ENCODE peak calls at places on chromosomes 7 and 10, in nine cellular contexts. One of them, this sample, is unnamed.

GRCh38 chr7:22660732-22661131 is 66.3 kb upstream of the IL6 start:
- DNase-seq in stomach: no peak
- DNase-seq in fibroblast of pulmonary artery: no peak
- DNase-seq in endodermal cell: peak; percentile 73
- DNase-seq in CD8-positive, alpha-beta T cell: no peak
- DNase-seq in upper lobe of right lung: no peak
- DNase-seq in sigmoid colon: no peak
- DNase-seq in HCT116: no peak
- DNase-seq in GM23338: peak; percentile 77
- DNase-seq in this sample: no peak

GRCh38 chr7:93938293-93938692 is 16.8 kb downstream of the GNG11 start:
- DNase-seq in stomach: no peak
- DNase-seq in fibroblast of pulmonary artery: no peak
- DNase-seq in endodermal cell: no peak
- DNase-seq in CD8-positive, alpha-beta T cell: no peak
- DNase-seq in upper lobe of right lung: no peak
- DNase-seq in sigmoid colon: no peak
- DNase-seq in HCT116: no peak
- DNase-seq in GM23338: no peak
- DNase-seq in this sample: no peak

GRCh38 chr7:3438352-3438751 is 137.3 kb downstream of the SDK1 start:
- DNase-seq in stomach: no peak
- DNase-seq in fibroblast of pulmonary artery: no peak
- DNase-seq in endodermal cell: no peak
- DNase-seq in CD8-positive, alpha-beta T cell: no peak
- DNase-seq in upper lobe of right lung: no peak
- DNase-seq in sigmoid colon: no peak
- DNase-seq in HCT116: no peak
- DNase-seq in GM23338: no peak
- DNase-seq in this sample: no peak

GRCh38 chr7:90629306-90629918 is 33.3 kb downstream of the CDK14 start:
- DNase-seq in stomach: no peak
- DNase-seq in fibroblast of pulmonary artery: peak; percentile 80
- DNase-seq in endodermal cell: no peak
- DNase-seq in CD8-positive, alpha-beta T cell: no peak
- DNase-seq in upper lobe of right lung: no peak
- DNase-seq in sigmoid colon: no peak
- DNase-seq in HCT116: peak; percentile 31
- DNase-seq in GM23338: peak; percentile 84
- DNase-seq in this sample: peak; percentile 33

GRCh38 chr7:17370901-17371550 is 72.6 kb downstream of the AHR start:
- DNase-seq in stomach: no peak
- DNase-seq in fibroblast of pulmonary artery: peak; percentile 30
- DNase-seq in endodermal cell: no peak
- DNase-seq in CD8-positive, alpha-beta T cell: no peak
- DNase-seq in upper lobe of right lung: no peak
- DNase-seq in sigmoid colon: no peak
- DNase-seq in HCT116: no peak
- DNase-seq in GM23338: no peak
- DNase-seq in this sample: no peak

GRCh38 chr7:137981668-137982067 is 20.2 kb downstream of the CREB3L2 start:
- DNase-seq in stomach: no peak
- DNase-seq in fibroblast of pulmonary artery: no peak
- DNase-seq in endodermal cell: no peak
- DNase-seq in CD8-positive, alpha-beta T cell: no peak
- DNase-seq in upper lobe of right lung: no peak
- DNase-seq in sigmoid colon: no peak
- DNase-seq in HCT116: no peak
- DNase-seq in GM23338: no peak
- DNase-seq in this sample: no peak

GRCh38 chr10:38102889-38103288 is 8.8 kb downstream of the ZNF37A start:
- DNase-seq in stomach: no peak
- DNase-seq in fibroblast of pulmonary artery: no peak
- DNase-seq in endodermal cell: no peak
- DNase-seq in CD8-positive, alpha-beta T cell: no peak
- DNase-seq in upper lobe of right lung: no peak
- DNase-seq in sigmoid colon: no peak
- DNase-seq in HCT116: no peak
- DNase-seq in GM23338: no peak
- DNase-seq in this sample: no peak

GRCh38 chr10:123854003-123854402 is 37.6 kb downstream of the CPXM2 start:
- DNase-seq in stomach: no peak
- DNase-seq in fibroblast of pulmonary artery: no peak
- DNase-seq in endodermal cell: no peak
- DNase-seq in CD8-positive, alpha-beta T cell: no peak
- DNase-seq in upper lobe of right lung: no peak
- DNase-seq in sigmoid colon: no peak
- DNase-seq in HCT116: no peak
- DNase-seq in GM23338: no peak
- DNase-seq in this sample: no peak

GRCh38 chr10:117926491-117926890 is 120.2 kb downstream of the RAB11FIP2 start:
- DNase-seq in stomach: no peak
- DNase-seq in fibroblast of pulmonary artery: peak; percentile 13
- DNase-seq in endodermal cell: no peak
- DNase-seq in CD8-positive, alpha-beta T cell: no peak
- DNase-seq in upper lobe of right lung: no peak
- DNase-seq in sigmoid colon: no peak
- DNase-seq in HCT116: no peak
- DNase-seq in GM23338: no peak
- DNase-seq in this sample: no peak

GRCh38 chr10:114611617-114612016 is 46.5 kb downstream of the ABLIM1 start:
- DNase-seq in stomach: no peak
- DNase-seq in fibroblast of pulmonary artery: no peak
- DNase-seq in endodermal cell: no peak
- DNase-seq in CD8-positive, alpha-beta T cell: no peak
- DNase-seq in upper lobe of right lung: no peak
- DNase-seq in sigmoid colon: no peak
- DNase-seq in HCT116: no peak
- DNase-seq in GM23338: no peak
- DNase-seq in this sample: no peak

GRCh38 chr10:21495002-21495685 is 30.3 kb downstream of the SKIDA1 start:
- DNase-seq in stomach: no peak
- DNase-seq in fibroblast of pulmonary artery: peak; percentile 51
- DNase-seq in endodermal cell: peak; percentile 62
- DNase-seq in CD8-positive, alpha-beta T cell: no peak
- DNase-seq in upper lobe of right lung: no peak
- DNase-seq in sigmoid colon: no peak
- DNase-seq in HCT116: no peak
- DNase-seq in GM23338: no peak
- DNase-seq in this sample: no peak

GRCh38 chr7:106049139-106049725 is 62.9 kb downstream of the SYPL1 start:
- DNase-seq in stomach: no peak
- DNase-seq in fibroblast of pulmonary artery: no peak
- DNase-seq in endodermal cell: no peak
- DNase-seq in CD8-positive, alpha-beta T cell: no peak
- DNase-seq in upper lobe of right lung: no peak
- DNase-seq in sigmoid colon: no peak
- DNase-seq in HCT116: no peak
- DNase-seq in GM23338: no peak
- DNase-seq in this sample: no peak

GRCh38 chr7:94183289-94183749 is 179.2 kb upstream of the BET1 start:
- DNase-seq in stomach: no peak
- DNase-seq in fibroblast of pulmonary artery: peak; percentile 100
- DNase-seq in endodermal cell: no peak
- DNase-seq in CD8-positive, alpha-beta T cell: no peak
- DNase-seq in upper lobe of right lung: no peak
- DNase-seq in sigmoid colon: no peak
- DNase-seq in HCT116: peak; percentile 82
- DNase-seq in GM23338: peak; percentile 20
- DNase-seq in this sample: peak; percentile 98

GRCh38 chr10:52455095-52455494 is 141.0 kb downstream of the DKK1 start:
- DNase-seq in stomach: no peak
- DNase-seq in fibroblast of pulmonary artery: no peak
- DNase-seq in endodermal cell: peak; percentile 43
- DNase-seq in CD8-positive, alpha-beta T cell: no peak
- DNase-seq in upper lobe of right lung: no peak
- DNase-seq in sigmoid colon: no peak
- DNase-seq in HCT116: no peak
- DNase-seq in GM23338: no peak
- DNase-seq in this sample: no peak

GRCh38 chr7:141742229-141742628 is 4.1 kb downstream of the SSBP1 start:
- DNase-seq in stomach: no peak
- DNase-seq in fibroblast of pulmonary artery: no peak
- DNase-seq in endodermal cell: no peak
- DNase-seq in CD8-positive, alpha-beta T cell: no peak
- DNase-seq in upper lobe of right lung: no peak
- DNase-seq in sigmoid colon: no peak
- DNase-seq in HCT116: no peak
- DNase-seq in GM23338: no peak
- DNase-seq in this sample: no peak

GRCh38 chr10:88318803-88319202 is 264.3 kb downstream of the RNLS start:
- DNase-seq in stomach: no peak
- DNase-seq in fibroblast of pulmonary artery: peak; percentile 10
- DNase-seq in endodermal cell: peak; percentile 68
- DNase-seq in CD8-positive, alpha-beta T cell: no peak
- DNase-seq in upper lobe of right lung: no peak
- DNase-seq in sigmoid colon: no peak
- DNase-seq in HCT116: peak; percentile 18
- DNase-seq in GM23338: peak; percentile 62
- DNase-seq in this sample: no peak

GRCh38 chr7:117085769-117086463 is 132.6 kb downstream of the ST7 start:
- DNase-seq in stomach: no peak
- DNase-seq in fibroblast of pulmonary artery: peak; percentile 36
- DNase-seq in endodermal cell: no peak
- DNase-seq in CD8-positive, alpha-beta T cell: no peak
- DNase-seq in upper lobe of right lung: no peak
- DNase-seq in sigmoid colon: no peak
- DNase-seq in HCT116: no peak
- DNase-seq in GM23338: no peak
- DNase-seq in this sample: no peak

GRCh38 chr7:156610601-156611000 is 30.0 kb upstream of the RNF32 start:
- DNase-seq in stomach: no peak
- DNase-seq in fibroblast of pulmonary artery: no peak
- DNase-seq in endodermal cell: no peak
- DNase-seq in CD8-positive, alpha-beta T cell: no peak
- DNase-seq in upper lobe of right lung: no peak
- DNase-seq in sigmoid colon: no peak
- DNase-seq in HCT116: no peak
- DNase-seq in GM23338: no peak
- DNase-seq in this sample: no peak

DNA sequence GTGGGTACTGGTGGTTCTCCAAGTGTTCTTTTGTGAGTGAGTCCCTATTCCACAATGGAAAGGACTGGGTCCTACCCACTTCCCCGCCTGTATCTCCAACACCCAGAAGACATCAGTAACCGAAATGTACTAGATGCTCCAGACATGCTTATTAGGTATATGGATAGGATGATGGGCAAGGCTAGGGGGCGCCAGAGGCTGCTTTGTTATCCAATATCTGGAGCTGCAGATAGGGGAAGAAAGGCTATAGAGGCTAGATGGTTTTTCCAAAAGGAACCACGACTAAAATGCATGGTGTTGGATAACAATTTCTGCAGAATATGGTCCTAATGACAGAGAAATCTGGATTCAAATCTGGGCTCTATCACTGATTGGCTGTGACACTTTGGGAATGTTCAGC is 56.2 kb upstream of the TM9SF3 start:
- DNase-seq in stomach: peak; percentile 74
- DNase-seq in fibroblast of pulmonary artery: peak; percentile 13
- DNase-seq in endodermal cell: peak; percentile 90
- DNase-seq in CD8-positive, alpha-beta T cell: peak; percentile 55
- DNase-seq in upper lobe of right lung: peak; percentile 84
- DNase-seq in sigmoid colon: peak; percentile 70
- DNase-seq in HCT116: peak; percentile 31
- DNase-seq in GM23338: peak; percentile 85
- DNase-seq in this sample: no peak
- TF ChIP-seq CTCF in stomach: peak; percentile 14
- TF ChIP-seq CTCF in fibroblast of pulmonary artery: peak; percentile 40
- TF ChIP-seq CTCF in endodermal cell: peak; percentile 89
- TF ChIP-seq CTCF in CD8-positive, alpha-beta T cell: peak; percentile 25
- TF ChIP-seq CTCF in upper lobe of right lung: peak; percentile 55
- TF ChIP-seq CTCF in sigmoid colon: peak; percentile 23
- TF ChIP-seq CTCF in HCT116: peak; percentile 71
- TF ChIP-seq CTCF in GM23338: peak; percentile 85
- TF ChIP-seq CTCF in this sample: peak; percentile 39

DNA sequence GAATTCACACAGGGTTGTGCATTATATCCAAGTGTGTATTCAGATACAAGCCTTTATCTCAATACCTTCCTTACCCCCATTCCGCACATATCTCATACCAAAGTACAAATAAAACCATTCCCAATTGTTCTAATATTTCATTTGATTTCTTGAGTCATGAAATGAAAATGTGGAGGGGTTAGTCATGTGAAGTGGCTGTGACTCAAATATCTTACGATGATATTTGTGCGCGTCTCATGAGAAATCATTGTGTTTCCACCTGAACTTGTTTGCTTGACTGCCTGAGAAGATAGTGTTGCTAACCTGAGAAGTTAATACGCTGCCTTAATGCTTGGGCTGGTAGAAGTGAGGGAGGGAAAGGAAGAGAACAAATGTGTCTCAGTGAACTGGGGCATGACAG is 7.0 kb upstream of the EPHA1 start:
- DNase-seq in stomach: no peak
- DNase-seq in fibroblast of pulmonary artery: peak; percentile 64
- DNase-seq in endodermal cell: no peak
- DNase-seq in CD8-positive, alpha-beta T cell: no peak
- DNase-seq in upper lobe of right lung: no peak
- DNase-seq in sigmoid colon: no peak
- DNase-seq in HCT116: no peak
- DNase-seq in GM23338: no peak
- DNase-seq in this sample: no peak
- H3K4me3 ChIP-seq in stomach: no peak overlapping the region
- H3K4me3 ChIP-seq in fibroblast of pulmonary artery: no peak overlapping the region
- H3K4me3 ChIP-seq in endodermal cell: no peak overlapping the region
- H3K4me3 ChIP-seq in CD8-positive, alpha-beta T cell: no peak overlapping the region
- H3K4me3 ChIP-seq in upper lobe of right lung: no peak overlapping the region
- H3K4me3 ChIP-seq in sigmoid colon: no peak overlapping the region
- H3K4me3 ChIP-seq in HCT116: no peak overlapping the region
- H3K4me3 ChIP-seq in GM23338: no peak overlapping the region
- H3K4me3 ChIP-seq in this sample: no peak overlapping the region

GRCh38 chr7:152025937-152026890 is 740 bp downstream of the GALNT11 start:
- DNase-seq in stomach: no peak
- DNase-seq in fibroblast of pulmonary artery: no peak
- DNase-seq in endodermal cell: peak; percentile 52
- DNase-seq in CD8-positive, alpha-beta T cell: no peak
- DNase-seq in upper lobe of right lung: no peak
- DNase-seq in sigmoid colon: no peak
- DNase-seq in HCT116: no peak
- DNase-seq in GM23338: no peak
- DNase-seq in this sample: no peak
- TF ChIP-seq CTCF in stomach: peak; percentile 1
- TF ChIP-seq CTCF in fibroblast of pulmonary artery: no peak
- TF ChIP-seq CTCF in endodermal cell: peak; percentile 51
- TF ChIP-seq CTCF in CD8-positive, alpha-beta T cell: no peak
- TF ChIP-seq CTCF in upper lobe of right lung: peak; percentile 12
- TF ChIP-seq CTCF in sigmoid colon: no peak
- TF ChIP-seq CTCF in HCT116: no peak
- TF ChIP-seq CTCF in GM23338: no peak
- TF ChIP-seq CTCF in this sample: peak; percentile 1

DNA sequence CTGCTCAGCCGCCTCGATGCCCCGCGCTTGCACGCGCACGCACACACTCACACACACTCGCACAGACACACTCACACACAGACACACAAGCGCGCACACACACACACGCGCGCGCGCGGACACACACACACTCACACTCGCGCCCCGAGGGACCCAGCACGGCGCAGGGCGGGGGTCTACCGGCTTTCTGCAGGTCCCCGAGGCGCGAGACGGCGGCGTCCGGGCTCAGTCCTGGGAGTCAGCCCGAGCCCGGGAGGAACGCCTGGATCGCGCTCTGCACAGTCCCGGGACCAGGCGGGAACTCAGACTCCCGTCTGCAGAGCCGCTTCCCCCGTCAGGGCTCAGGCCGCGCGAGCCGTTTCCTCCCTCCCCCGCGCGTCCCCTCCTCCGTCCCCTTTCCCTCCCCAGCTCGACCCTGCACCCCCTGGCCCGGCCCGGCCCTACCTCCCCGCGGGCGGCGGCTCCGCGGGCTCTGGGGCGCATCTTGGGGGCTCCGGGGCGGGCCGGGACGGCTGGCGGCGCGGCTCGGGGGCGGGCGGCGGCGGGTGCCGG is 477 bp downstream of the DENND2A start:
- DNase-seq in stomach: peak; percentile 34
- DNase-seq in fibroblast of pulmonary artery: peak; percentile 40
- DNase-seq in endodermal cell: peak; percentile 78
- DNase-seq in CD8-positive, alpha-beta T cell: no peak
- DNase-seq in upper lobe of right lung: peak; percentile 69
- DNase-seq in sigmoid colon: peak; percentile 80
- DNase-seq in HCT116: no peak
- DNase-seq in GM23338: peak; percentile 74
- DNase-seq in this sample: no peak
- H3K4me3 ChIP-seq in stomach: peak overlapping the region; percentile 58
- H3K4me3 ChIP-seq in fibroblast of pulmonary artery: peak overlapping the region; percentile 58
- H3K4me3 ChIP-seq in endodermal cell: peak overlapping the region; percentile 86
- H3K4me3 ChIP-seq in CD8-positive, alpha-beta T cell: peak overlapping the region; percentile 39
- H3K4me3 ChIP-seq in upper lobe of right lung: peak overlapping the region; percentile 62
- H3K4me3 ChIP-seq in sigmoid colon: peak overlapping the region; percentile 48
- H3K4me3 ChIP-seq in HCT116: no peak overlapping the region
- H3K4me3 ChIP-seq in GM23338: peak overlapping the region; percentile 89
- H3K4me3 ChIP-seq in this sample: peak overlapping the region; percentile 58

This sample was measured in HFF-Myc.